ENCODE peak calls at places on chromosomes 11 and 22, in ten cellular contexts. G is GM12865, J is AG04450, X is astrocyte, T is astrocyte of the spinal cord, W is fibroblast of mammary gland, F is Calu3, Z is A549, P is kidney epithelial cell, K is BE2C. I is an unnamed sample.

GRCh38 chr22:38734203-38735100 is 21.3 kb downstream of the SUN2 start:
- DNase-seq in Z (no peak), P (no peak), K (no peak), W (no peak), T (no peak), X (no peak), J (no peak), G (no peak), F (no peak), I (no peak)

GRCh38 chr11:85718991-85719807 is 33.2 kb upstream of the CCDC89 start:
- DNase-seq in T (peak; percentile 98), J (peak; percentile 97), G (no peak), F (peak; percentile 17), Z (peak; percentile 91), P (peak; percentile 100), X (peak; percentile 100), W (peak; percentile 99), K (no peak), I (peak; percentile 93)

GRCh38 chr22:37621352-37621860 is 12.8 kb downstream of the GGA1 start:
- DNase-seq in P (no peak), F (no peak), K (peak; percentile 8), Z (no peak), T (no peak), X (no peak), W (no peak), G (no peak), J (no peak), I (no peak)

GRCh38 chr11:20010106-20010860 is 150.0 kb downstream of the DBX1 start:
- DNase-seq in F (no peak), X (no peak), J (no peak), T (no peak), W (no peak), G (no peak), Z (no peak), P (no peak), K (no peak), I (no peak)

GRCh38 chr11:79437274-79437980 is 3.4 kb downstream of the TENM4 start:
- DNase-seq in G (no peak), F (peak; percentile 24), X (peak; percentile 42), P (no peak), T (peak; percentile 71), W (peak; percentile 49), J (no peak), K (peak; percentile 72), Z (no peak), I (no peak)

GRCh38 chr11:102733232-102733875 is 8.6 kb upstream of the MMP8 start:
- DNase-seq in X (no peak), G (peak; percentile 72), P (peak; percentile 16), Z (peak; percentile 64), J (no peak), K (peak; percentile 73), T (peak; percentile 39), F (peak; percentile 74), W (peak; percentile 54), I (peak; percentile 53)

GRCh38 chr11:45091563-45092392 is 54.7 kb upstream of the PRDM11 start:
- DNase-seq in G (no peak), T (no peak), Z (peak; percentile 58), J (no peak), X (peak; percentile 33), W (peak; percentile 29), K (no peak), P (no peak), F (no peak), I (no peak)

GRCh38 chr11:129440028-129440630 is 64.5 kb downstream of the BARX2 start:
- DNase-seq in F (peak; percentile 69), G (no peak), K (no peak), W (no peak), T (peak; percentile 1), Z (peak; percentile 17), P (peak; percentile 98), J (no peak), X (peak; percentile 44), I (no peak)

GRCh38 chr11:106276859-106277436 is 199.5 kb downstream of the AASDHPPT start:
- DNase-seq in W (peak; percentile 36), X (peak; percentile 36), T (peak; percentile 29), P (no peak), Z (peak; percentile 3), J (no peak), K (no peak), F (no peak), G (peak; percentile 3), I (no peak)

GRCh38 chr11:106271126-106271525 is 193.7 kb downstream of the AASDHPPT start:
- DNase-seq in W (peak; percentile 19), T (peak; percentile 37), G (no peak), P (peak; percentile 2), Z (no peak), X (peak; percentile 77), K (no peak), F (no peak), J (no peak), I (no peak)

GRCh38 chr11:106276126-106276525 is 198.7 kb downstream of the AASDHPPT start:
- DNase-seq in G (no peak), T (peak; percentile 24), P (no peak), W (peak; percentile 30), F (no peak), X (peak; percentile 26), Z (no peak), J (no peak), K (no peak), I (no peak)

GRCh38 chr11:106275151-106275550 is 197.7 kb downstream of the AASDHPPT start:
- DNase-seq in G (no peak), F (no peak), P (no peak), K (no peak), W (no peak), J (no peak), X (peak; percentile 51), Z (no peak), T (no peak), I (no peak)

DNA sequence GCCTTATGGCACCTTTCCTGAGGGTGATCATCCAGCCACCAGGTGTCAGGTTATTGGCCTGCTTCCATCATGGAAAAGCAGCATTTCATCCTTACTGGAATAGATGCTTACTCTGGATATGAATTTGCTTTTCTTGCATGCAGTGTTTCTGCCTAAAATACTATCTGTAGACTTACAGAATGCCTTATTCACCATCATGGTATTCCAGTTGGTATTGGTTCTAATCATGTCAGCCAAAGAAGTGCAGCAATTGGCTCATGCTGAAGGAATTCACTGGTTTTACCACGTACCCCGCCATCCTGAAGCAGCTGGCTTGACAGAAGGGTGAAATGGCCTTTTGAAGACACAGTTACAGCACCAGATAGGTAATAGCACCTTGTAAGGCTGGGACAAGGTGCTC is 194.2 kb downstream of the AASDHPPT start:
- DNase-seq in K (no peak), J (no peak), W (no peak), G (no peak), X (peak; percentile 64), F (no peak), T (peak; percentile 19), P (no peak), Z (no peak), I (no peak)
- TF ChIP-seq CTCF in K (no peak), J (no peak), W (no peak), G (no peak), X (no peak), F (no peak), T (peak; percentile 5), P (no peak), Z (no peak), I (no peak)

GRCh38 chr11:17384002-17384511 is 4.4 kb downstream of the KCNJ11 start:
- DNase-seq in K (peak; percentile 75), Z (peak; percentile 89), J (peak; percentile 65), P (peak; percentile 28), W (peak; percentile 87), F (peak; percentile 82), X (peak; percentile 48), G (peak; percentile 89), T (peak; percentile 77), I (peak; percentile 34)

GRCh38 chr11:17385926-17386325 is 2.5 kb downstream of the KCNJ11 start:
- DNase-seq in G (no peak), P (no peak), T (no peak), W (no peak), F (no peak), K (no peak), Z (no peak), J (no peak), X (no peak), I (no peak)

GRCh38 chr11:17386331-17387084 is 2.0 kb downstream of the KCNJ11 start:
- DNase-seq in F (peak; percentile 71), J (no peak), Z (peak; percentile 69), W (peak; percentile 42), X (no peak), T (peak; percentile 11), P (no peak), G (peak; percentile 69), K (peak; percentile 54), I (peak; percentile 35)

GRCh38 chr11:17387280-17387679 is 1.2 kb downstream of the KCNJ11 start:
- DNase-seq in G (no peak), K (no peak), P (no peak), W (no peak), J (no peak), T (no peak), Z (no peak), X (no peak), F (no peak), I (no peak)

DNA sequence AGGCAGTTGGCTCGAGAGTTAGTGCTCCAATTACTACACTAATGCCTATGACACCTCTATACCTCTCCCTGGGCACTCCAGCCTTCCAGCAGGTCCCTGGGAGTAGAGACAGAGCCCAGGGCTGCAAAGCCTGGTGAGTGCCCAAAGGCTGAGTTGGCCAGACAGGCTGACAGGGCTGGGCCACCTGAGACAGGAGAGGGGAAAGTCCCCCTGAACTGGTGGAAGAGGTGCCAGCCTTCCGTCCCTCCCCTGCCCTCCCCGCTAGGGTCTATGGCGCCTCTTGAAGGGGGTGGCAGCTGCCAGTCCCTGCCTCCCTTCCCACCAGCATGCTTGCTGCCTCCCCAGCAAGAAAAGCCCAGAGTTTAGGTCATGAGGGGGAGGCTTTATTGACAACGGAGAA is 3.0 kb downstream of the KCNJ11 start:
- DNase-seq in W (no peak), P (no peak), F (no peak), G (no peak), K (no peak), J (no peak), X (no peak), Z (no peak), T (no peak), I (no peak)
- TF ChIP-seq CTCF in W (no peak), P (no peak), F (no peak), G (no peak), K (no peak), J (no peak), X (no peak), Z (no peak), T (no peak), I (no peak)

GRCh38 chr11:61577383-61578118 is 3.3 kb downstream of the SYT7 start:
- DNase-seq in J (no peak), G (no peak), X (no peak), K (peak; percentile 42), P (no peak), F (no peak), Z (peak; percentile 33), T (no peak), W (peak; percentile 33), I (no peak)
- TF ChIP-seq CTCF in J (peak; percentile 44), G (no peak), X (no peak), K (peak; percentile 54), P (peak; percentile 28), F (no peak), Z (peak; percentile 20), T (peak; percentile 34), W (peak; percentile 51), I (peak; percentile 57)

DNA sequence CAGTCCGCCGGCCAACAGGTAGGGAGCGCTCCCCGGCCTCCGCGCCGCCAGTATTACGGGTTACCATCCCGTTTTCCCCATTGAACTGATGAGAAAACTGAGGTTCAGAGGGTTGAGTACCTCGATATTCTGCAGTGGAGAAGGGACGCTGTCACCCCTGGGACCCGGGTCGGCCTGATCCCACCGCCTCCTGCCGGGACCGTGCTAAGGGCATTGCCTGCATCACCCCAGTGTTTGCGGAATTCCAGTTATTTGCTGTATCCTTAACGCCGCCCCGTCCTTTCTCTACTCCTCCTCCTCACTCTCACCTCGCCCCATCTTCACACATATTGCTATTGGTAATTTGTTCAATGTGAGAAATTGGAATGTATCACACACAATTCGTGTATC is 370 bp upstream of the A4GALT start:
- DNase-seq in P (no peak), J (no peak), G (no peak), W (no peak), K (no peak), T (no peak), Z (no peak), X (no peak), F (no peak), I (no peak)
- TF ChIP-seq CTCF in P (no peak), J (no peak), G (no peak), W (no peak), K (no peak), T (no peak), Z (no peak), X (no peak), F (no peak), I (no peak)